ENCODE peak calls at places on chromosomes 4 and X, in five cellular contexts. One of them, this sample, is unnamed.

GRCh38 chrX:40065291-40066046 is 32.3 kb downstream of the BCOR start:
- DNase-seq in HFF-Myc: no peak
- DNase-seq in testis: no peak
- DNase-seq in cardiac muscle cell: no peak
- DNase-seq in left lung: peak; percentile 40
- DNase-seq in this sample: no peak

GRCh38 chr4:174592985-174593335 is 70.7 kb upstream of the HPGD start:
- DNase-seq in HFF-Myc: no peak
- DNase-seq in testis: no peak
- DNase-seq in cardiac muscle cell: peak; percentile 21
- DNase-seq in left lung: no peak
- DNase-seq in this sample: peak; percentile 28

GRCh38 chr4:6049278-6049677 is 31.0 kb upstream of the C4orf50 start:
- DNase-seq in HFF-Myc: no peak
- DNase-seq in testis: no peak
- DNase-seq in cardiac muscle cell: no peak
- DNase-seq in left lung: no peak
- DNase-seq in this sample: no peak

GRCh38 chr4:156437666-156438065 is 484.0 kb upstream of the CTSO start:
- DNase-seq in HFF-Myc: no peak
- DNase-seq in testis: no peak
- DNase-seq in cardiac muscle cell: no peak
- DNase-seq in left lung: no peak
- DNase-seq in this sample: no peak

GRCh38 chr4:4647041-4647440 is 105.2 kb upstream of the STX18 start:
- DNase-seq in HFF-Myc: no peak
- DNase-seq in testis: no peak
- DNase-seq in cardiac muscle cell: no peak
- DNase-seq in left lung: no peak
- DNase-seq in this sample: no peak

GRCh38 chr4:140870427-140870826 is 114.2 kb upstream of the TBC1D9 start:
- DNase-seq in HFF-Myc: no peak
- DNase-seq in testis: no peak
- DNase-seq in cardiac muscle cell: no peak
- DNase-seq in left lung: no peak
- DNase-seq in this sample: no peak

GRCh38 chr4:118869808-118870342 is 18.8 kb upstream of the SYNPO2 start:
- DNase-seq in HFF-Myc: no peak
- DNase-seq in testis: no peak
- DNase-seq in cardiac muscle cell: no peak
- DNase-seq in left lung: no peak
- DNase-seq in this sample: no peak

GRCh38 chr4:156442961-156443360 is 489.3 kb upstream of the CTSO start:
- DNase-seq in HFF-Myc: no peak
- DNase-seq in testis: no peak
- DNase-seq in cardiac muscle cell: no peak
- DNase-seq in left lung: no peak
- DNase-seq in this sample: no peak

GRCh38 chrX:47936224-47936939 is 67.4 kb downstream of the ZNF182 start:
- DNase-seq in HFF-Myc: no peak
- DNase-seq in testis: no peak
- DNase-seq in cardiac muscle cell: peak; percentile 49
- DNase-seq in left lung: no peak
- DNase-seq in this sample: no peak

GRCh38 chr4:82839624-82840023 is 41.0 kb upstream of the SCD5 start:
- DNase-seq in HFF-Myc: no peak
- DNase-seq in testis: no peak
- DNase-seq in cardiac muscle cell: no peak
- DNase-seq in left lung: no peak
- DNase-seq in this sample: no peak

GRCh38 chr4:137739391-137739790 is 207.1 kb upstream of the PCDH18 start:
- DNase-seq in HFF-Myc: no peak
- DNase-seq in testis: no peak
- DNase-seq in cardiac muscle cell: no peak
- DNase-seq in left lung: no peak
- DNase-seq in this sample: no peak

GRCh38 chr4:46404961-46405360 is 15.0 kb upstream of the GABRA2 start:
- DNase-seq in HFF-Myc: no peak
- DNase-seq in testis: no peak
- DNase-seq in cardiac muscle cell: peak; percentile 8
- DNase-seq in left lung: no peak
- DNase-seq in this sample: no peak

GRCh38 chr4:1204286-1204827 is 32.0 kb upstream of the SPON2 start:
- DNase-seq in HFF-Myc: no peak
- DNase-seq in testis: peak; percentile 12
- DNase-seq in cardiac muscle cell: no peak
- DNase-seq in left lung: no peak
- DNase-seq in this sample: no peak

GRCh38 chr4:183959349-183959748 is 54.2 kb downstream of the STOX2 start:
- DNase-seq in HFF-Myc: no peak
- DNase-seq in testis: no peak
- DNase-seq in cardiac muscle cell: no peak
- DNase-seq in left lung: no peak
- DNase-seq in this sample: no peak

GRCh38 chrX:46812445-46812844 is 24.4 kb upstream of the RP2 start:
- DNase-seq in HFF-Myc: no peak
- DNase-seq in testis: no peak
- DNase-seq in cardiac muscle cell: no peak
- DNase-seq in left lung: no peak
- DNase-seq in this sample: no peak

GRCh38 chr4:150375025-150375424 is 206.9 kb upstream of the MAB21L2 start:
- DNase-seq in HFF-Myc: no peak
- DNase-seq in testis: no peak
- DNase-seq in cardiac muscle cell: no peak
- DNase-seq in left lung: no peak
- DNase-seq in this sample: no peak
- H3K4me3 ChIP-seq in HFF-Myc: no peak overlapping the region
- H3K4me3 ChIP-seq in testis: no peak overlapping the region
- H3K4me3 ChIP-seq in cardiac muscle cell: no peak overlapping the region
- H3K4me3 ChIP-seq in left lung: no peak overlapping the region
- H3K4me3 ChIP-seq in this sample: no peak overlapping the region

GRCh38 chr4:26321326-26322276 is 787 bp downstream of the RBPJ start:
- DNase-seq in HFF-Myc: no peak
- DNase-seq in testis: peak; percentile 50
- DNase-seq in cardiac muscle cell: peak; percentile 35
- DNase-seq in left lung: peak; percentile 51
- DNase-seq in this sample: no peak

GRCh38 chr4:26320453-26321325 is at the start of gene RBPJ:
- DNase-seq in HFF-Myc: peak; percentile 94
- DNase-seq in testis: peak; percentile 95
- DNase-seq in cardiac muscle cell: peak; percentile 97
- DNase-seq in left lung: peak; percentile 95
- DNase-seq in this sample: peak; percentile 92

GRCh38 chr4:26317766-26318165 is 3.0 kb upstream of the RBPJ start:
- DNase-seq in HFF-Myc: no peak
- DNase-seq in testis: no peak
- DNase-seq in cardiac muscle cell: no peak
- DNase-seq in left lung: no peak
- DNase-seq in this sample: no peak

GRCh38 chr4:26320159-26320452 is 708 bp upstream of the RBPJ start:
- DNase-seq in HFF-Myc: no peak
- DNase-seq in testis: no peak
- DNase-seq in cardiac muscle cell: no peak
- DNase-seq in left lung: no peak
- DNase-seq in this sample: no peak

DNA sequence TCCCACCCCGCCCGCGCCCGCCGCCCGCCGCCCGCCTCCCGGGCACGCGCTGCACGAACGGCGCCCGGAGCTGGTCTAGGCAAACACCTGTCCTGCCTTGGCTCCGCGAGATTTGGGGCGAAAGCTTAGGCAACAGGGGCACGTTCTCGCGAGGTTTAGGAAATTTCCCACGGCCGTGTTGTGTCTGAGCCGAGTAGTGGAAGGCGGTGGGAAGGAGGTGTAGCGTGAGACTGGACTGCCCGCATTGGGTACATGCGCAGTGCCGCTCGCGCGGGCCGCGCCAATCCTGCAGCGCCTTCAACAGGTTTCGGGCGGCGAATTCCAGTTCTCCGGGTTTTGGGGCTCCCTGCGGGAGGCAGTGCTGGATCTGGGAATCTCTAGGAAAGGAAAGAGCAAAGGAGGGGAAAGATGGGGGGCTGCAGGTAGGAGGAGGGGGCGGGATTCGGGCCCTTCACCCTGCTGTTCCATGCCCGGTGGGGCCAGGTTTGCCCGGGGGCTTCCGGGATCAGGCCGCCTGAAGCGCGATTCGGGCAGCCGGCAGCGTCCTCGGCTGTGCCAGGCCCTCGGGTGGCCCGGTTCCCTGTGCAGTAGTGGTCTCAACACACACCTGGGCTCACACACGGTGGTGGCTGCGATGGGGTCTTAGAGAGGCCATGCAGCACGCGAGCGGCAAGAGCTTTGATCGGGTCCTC is 1.2 kb upstream of the RBPJ start:
- DNase-seq in HFF-Myc: peak; percentile 99
- DNase-seq in testis: peak; percentile 100
- DNase-seq in cardiac muscle cell: peak; percentile 100
- DNase-seq in left lung: peak; percentile 98
- DNase-seq in this sample: peak; percentile 99
- TF ChIP-seq CTCF in HFF-Myc: no peak
- TF ChIP-seq CTCF in testis: peak; percentile 32
- TF ChIP-seq CTCF in cardiac muscle cell: no peak
- TF ChIP-seq CTCF in left lung: no peak
- TF ChIP-seq CTCF in this sample: no peak

DNA sequence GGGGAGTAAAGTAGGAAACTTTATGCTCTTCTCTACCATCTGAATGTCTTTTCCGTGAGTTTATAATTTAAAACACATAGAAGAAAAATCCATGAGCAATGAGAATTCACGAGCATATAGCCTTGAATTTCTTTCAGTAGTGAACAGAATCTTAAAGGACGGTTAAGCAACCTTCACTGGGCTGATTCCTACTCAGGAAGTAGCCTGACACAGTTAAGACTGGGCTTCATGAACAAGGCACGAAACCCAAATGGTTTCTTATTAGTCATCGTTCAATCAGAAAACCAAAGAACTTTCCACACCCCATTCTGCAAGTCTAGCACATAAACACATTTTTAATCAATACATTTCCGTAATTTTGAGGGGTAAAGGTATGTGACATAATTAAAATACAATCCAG is 95.8 kb downstream of the SH3KBP1 start:
- DNase-seq in HFF-Myc: no peak
- DNase-seq in testis: no peak
- DNase-seq in cardiac muscle cell: no peak
- DNase-seq in left lung: no peak
- DNase-seq in this sample: peak; percentile 51
- H3K4me3 ChIP-seq in HFF-Myc: no peak overlapping the region
- H3K4me3 ChIP-seq in testis: no peak overlapping the region
- H3K4me3 ChIP-seq in cardiac muscle cell: no peak overlapping the region
- H3K4me3 ChIP-seq in left lung: no peak overlapping the region
- H3K4me3 ChIP-seq in this sample: no peak overlapping the region

GRCh38 chrX:132093239-132093860 is 34.5 kb downstream of the FRMD7 start:
- DNase-seq in HFF-Myc: no peak
- DNase-seq in testis: no peak
- DNase-seq in cardiac muscle cell: no peak
- DNase-seq in left lung: no peak
- DNase-seq in this sample: no peak

GRCh38 chrX:132094169-132094568 is 33.7 kb downstream of the FRMD7 start:
- DNase-seq in HFF-Myc: no peak
- DNase-seq in testis: no peak
- DNase-seq in cardiac muscle cell: no peak
- DNase-seq in left lung: no peak
- DNase-seq in this sample: peak; percentile 18

GRCh38 chrX:132090370-132091152 is 37.3 kb downstream of the FRMD7 start:
- DNase-seq in HFF-Myc: no peak
- DNase-seq in testis: no peak
- DNase-seq in cardiac muscle cell: no peak
- DNase-seq in left lung: no peak
- DNase-seq in this sample: no peak

GRCh38 chrX:132086717-132087116 is 41.1 kb downstream of the FRMD7 start:
- DNase-seq in HFF-Myc: no peak
- DNase-seq in testis: no peak
- DNase-seq in cardiac muscle cell: no peak
- DNase-seq in left lung: no peak
- DNase-seq in this sample: no peak

GRCh38 chrX:132092439-132093065 is 35.3 kb downstream of the FRMD7 start:
- DNase-seq in HFF-Myc: peak; percentile 12
- DNase-seq in testis: peak; percentile 76
- DNase-seq in cardiac muscle cell: peak; percentile 86
- DNase-seq in left lung: peak; percentile 34
- DNase-seq in this sample: peak; percentile 31
- TF ChIP-seq CTCF in HFF-Myc: peak; percentile 69
- TF ChIP-seq CTCF in testis: peak; percentile 64
- TF ChIP-seq CTCF in cardiac muscle cell: peak; percentile 78
- TF ChIP-seq CTCF in left lung: peak; percentile 60
- TF ChIP-seq CTCF in this sample: peak; percentile 77

GRCh38 chr4:144808034-144808433 is 162.1 kb downstream of the HHIP start:
- DNase-seq in HFF-Myc: no peak
- DNase-seq in testis: no peak
- DNase-seq in cardiac muscle cell: no peak
- DNase-seq in left lung: no peak
- DNase-seq in this sample: no peak

DNA sequence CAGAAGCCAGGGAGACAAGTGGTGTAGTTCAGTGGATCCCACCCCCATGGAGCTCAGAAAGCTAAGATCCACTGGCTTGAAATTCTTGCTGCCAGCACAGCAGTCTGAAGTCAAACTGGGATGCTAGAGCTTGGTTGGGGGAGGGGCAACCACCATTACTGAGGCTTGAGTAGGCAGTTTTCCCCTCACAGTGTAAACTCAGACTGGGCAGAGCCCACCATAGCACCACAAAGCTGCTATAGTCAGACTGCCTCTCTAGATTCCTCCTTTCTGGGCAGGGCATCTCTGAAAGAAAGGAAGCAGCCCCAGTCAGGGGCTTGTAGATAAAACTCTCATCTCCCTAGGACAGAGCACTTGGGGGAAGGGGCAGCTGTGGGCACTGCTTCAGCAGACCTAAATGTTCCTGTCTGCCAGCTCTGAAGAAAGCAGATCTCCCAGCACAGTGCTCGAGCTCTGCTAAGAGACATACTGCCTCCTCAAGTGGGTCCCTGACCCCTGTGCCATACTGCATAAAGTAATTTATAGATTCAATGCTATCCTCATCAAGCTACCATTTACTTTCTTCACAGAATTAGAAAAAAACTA is 163.2 kb downstream of the HHIP start:
- DNase-seq in HFF-Myc: no peak
- DNase-seq in testis: no peak
- DNase-seq in cardiac muscle cell: no peak
- DNase-seq in left lung: no peak
- DNase-seq in this sample: no peak
- H3K4me3 ChIP-seq in HFF-Myc: no peak overlapping the region
- H3K4me3 ChIP-seq in testis: no peak overlapping the region
- H3K4me3 ChIP-seq in cardiac muscle cell: peak overlapping the region; percentile 11
- H3K4me3 ChIP-seq in left lung: no peak overlapping the region
- H3K4me3 ChIP-seq in this sample: no peak overlapping the region

GRCh38 chr4:104334410-104334809 is 160.3 kb downstream of the CXXC4 start:
- DNase-seq in HFF-Myc: no peak
- DNase-seq in testis: no peak
- DNase-seq in cardiac muscle cell: no peak
- DNase-seq in left lung: no peak
- DNase-seq in this sample: no peak
- TF ChIP-seq CTCF in HFF-Myc: no peak
- TF ChIP-seq CTCF in testis: no peak
- TF ChIP-seq CTCF in cardiac muscle cell: no peak
- TF ChIP-seq CTCF in left lung: no peak
- TF ChIP-seq CTCF in this sample: no peak